ENCODE peak calls at places on chromosomes 11 and 22, in four cellular contexts. O, V, Z and J are unnamed samples.
A peak's percentile ranks its signal among the peaks of the same experiment; 100 is the strongest.

GRCh38 chr22:43118953-43119458 is 8.5 kb downstream of the BIK start:
- DNase-seq in O (no peak), V (no peak), Z (no peak), J (no peak)

GRCh38 chr11:122186439-122187080 is 70.5 kb upstream of the BLID start:
- DNase-seq in O (no peak), V (peak; percentile 57), Z (no peak), J (peak; percentile 99)

GRCh38 chr11:82989628-82990404 is 81.9 kb downstream of the RAB30 start:
- DNase-seq in O (no peak), V (no peak), Z (no peak), J (no peak)

GRCh38 chr22:40651563-40652501 is 15.3 kb upstream of the MRTFA start:
- DNase-seq in O (peak; percentile 94), V (peak; percentile 96), Z (peak; percentile 84), J (peak; percentile 100)

GRCh38 chr22:50308986-50309600 is 1.6 kb upstream of the PLXNB2 start:
- DNase-seq in O (no peak), V (no peak), Z (no peak), J (no peak)

GRCh38 chr11:102010776-102011500 is 36.3 kb upstream of the CFAP300 start:
- DNase-seq in O (peak; percentile 85), V (peak; percentile 89), Z (peak; percentile 17), J (peak; percentile 83)

GRCh38 chr11:13249992-13250391 is 27.6 kb upstream of the BMAL1 start:
- DNase-seq in O (no peak), V (no peak), Z (no peak), J (peak; percentile 20)

GRCh38 chr11:91703042-91703441 is 521.6 kb upstream of the FAT3 start:
- DNase-seq in O (no peak), V (no peak), Z (no peak), J (no peak)

GRCh38 chr11:34218067-34218466 is 112.6 kb downstream of the NAT10 start:
- DNase-seq in O (no peak), V (no peak), Z (no peak), J (no peak)

GRCh38 chr11:8008212-8008611 is 21.1 kb downstream of the EIF3F start:
- DNase-seq in O (no peak), V (no peak), Z (no peak), J (no peak)

GRCh38 chr11:61969838-61970452 is 2.5 kb upstream of the FTH1 start:
- DNase-seq in O (no peak), V (no peak), Z (no peak), J (peak; percentile 95)

GRCh38 chr11:73273246-73273890 is 1.2 kb downstream of the P2RY6 start:
- DNase-seq in O (peak; percentile 13), V (no peak), Z (peak; percentile 57), J (no peak)

GRCh38 chr11:70247042-70247709 is 23.3 kb upstream of the PPFIA1 start:
- DNase-seq in O (no peak), V (no peak), Z (no peak), J (no peak)

GRCh38 chr11:58003591-58003990 is 20.1 kb upstream of the OR9Q1 start:
- DNase-seq in O (no peak), V (no peak), Z (no peak), J (no peak)

GRCh38 chr22:24066260-24066659 is 55.2 kb downstream of the CABIN1 start:
- DNase-seq in O (peak; percentile 30), V (no peak), Z (no peak), J (no peak)

GRCh38 chr22:45225732-45226560 is 14.7 kb downstream of the KIAA0930 start:
- DNase-seq in O (peak; percentile 83), V (peak; percentile 43), Z (no peak), J (peak; percentile 60)

GRCh38 chr11:68206211-68206610 is 6.9 kb downstream of the KMT5B start:
- DNase-seq in O (no peak), V (peak; percentile 76), Z (peak; percentile 64), J (peak; percentile 79)

GRCh38 chr11:125505518-125505917 is 9.5 kb upstream of the FEZ1 start:
- DNase-seq in O (no peak), V (no peak), Z (no peak), J (no peak)

GRCh38 chr11:68021167-68021787 is 9.2 kb upstream of the NDUFS8 start:
- DNase-seq in O (no peak), V (peak; percentile 68), Z (peak; percentile 64), J (no peak)

GRCh38 chr22:42353883-42354727 is 78.1 kb downstream of the NFAM1 start:
- DNase-seq in O (no peak), V (peak; percentile 71), Z (peak; percentile 77), J (no peak)

GRCh38 chr11:33775832-33776231 is 1.5 kb upstream of the FBXO3 start:
- DNase-seq in O (no peak), V (no peak), Z (no peak), J (no peak)

GRCh38 chr11:88284306-88285057 is 53.1 kb downstream of the CTSC start:
- DNase-seq in O (no peak), V (no peak), Z (no peak), J (peak; percentile 69)

GRCh38 chr22:21915624-21916308 is 36.9 kb downstream of the PPM1F start:
- DNase-seq in O (no peak), V (no peak), Z (peak; percentile 12), J (no peak)

GRCh38 chr11:70547821-70548670 is 149.7 kb downstream of the CTTN start:
- DNase-seq in O (no peak), V (no peak), Z (peak; percentile 94), J (no peak)

GRCh38 chr11:109946322-109946846 is 146.8 kb upstream of the ZC3H12C start:
- DNase-seq in O (peak; percentile 90), V (peak; percentile 93), Z (peak; percentile 58), J (peak; percentile 99)

GRCh38 chr22:27252282-27253049 is 549.1 kb downstream of the MN1 start:
- DNase-seq in O (no peak), V (peak; percentile 56), Z (no peak), J (peak; percentile 93)

GRCh38 chr11:71995726-71996291 is 2.9 kb upstream of the IL18BP start:
- DNase-seq in O (no peak), V (no peak), Z (no peak), J (no peak)

GRCh38 chr22:46012881-46013281 is 35.9 kb upstream of the WNT7B start:
- DNase-seq in O (peak; percentile 69), V (no peak), Z (peak; percentile 20), J (no peak)

GRCh38 chr22:45195616-45196015 is 31.9 kb downstream of the NUP50 start:
- DNase-seq in O (no peak), V (no peak), Z (no peak), J (no peak)

GRCh38 chr11:87356428-87356827 is 318.7 kb downstream of the TMEM135 start:
- DNase-seq in O (no peak), V (no peak), Z (no peak), J (no peak)

GRCh38 chr22:50319503-50319951 is 7.3 kb downstream of the DENND6B start:
- DNase-seq in O (peak; percentile 61), V (no peak), Z (no peak), J (no peak)

GRCh38 chr11:62546937-62547625 is 475 bp upstream of the AHNAK start:
- DNase-seq in O (no peak), V (peak; percentile 77), Z (no peak), J (peak; percentile 42)

GRCh38 chr11:10864688-10865087 is 6.8 kb upstream of the ZBED5 start:
- DNase-seq in O (no peak), V (peak; percentile 13), Z (no peak), J (no peak)
- H3K4me3 ChIP-seq in O (no peak overlapping the region), V (no peak overlapping the region), Z (no peak overlapping the region), J (no peak overlapping the region)

DNA sequence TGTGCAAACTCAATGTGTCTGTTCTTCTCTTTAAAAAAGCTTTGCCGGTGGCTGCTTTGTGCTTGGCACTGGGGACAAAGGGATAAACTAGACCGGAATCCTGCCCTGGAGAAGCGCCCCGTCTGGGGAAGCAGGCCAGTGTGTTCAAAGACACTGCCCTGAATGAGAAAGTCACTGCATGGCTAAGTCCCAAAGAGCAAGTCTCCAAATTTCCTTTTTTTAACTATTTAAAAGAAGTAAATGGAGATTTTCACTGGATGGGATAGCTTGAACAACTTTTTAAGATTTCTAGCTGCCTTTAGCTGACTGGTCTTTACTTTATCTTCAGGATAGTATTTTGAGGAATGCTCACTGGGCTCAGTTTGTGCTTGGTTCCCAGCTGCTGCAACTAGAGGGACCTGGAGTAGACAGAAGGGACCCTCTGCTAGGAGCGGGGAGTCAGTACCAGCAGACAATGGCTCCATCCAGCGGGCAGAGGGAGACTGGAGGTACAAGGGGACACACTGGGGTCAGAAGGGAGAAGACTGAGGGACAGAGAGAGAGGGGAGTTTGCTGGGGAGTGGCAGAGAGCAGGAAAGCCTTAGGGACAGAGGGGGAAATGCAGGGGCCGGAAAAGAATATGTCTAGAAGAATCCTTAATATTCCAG is 22.2 kb upstream of the ACER3 start:
- DNase-seq in O (no peak), V (peak; percentile 37), Z (no peak), J (peak; percentile 57)
- TF ChIP-seq CTCF in O (no peak), V (peak; percentile 41), Z (no peak), J (peak; percentile 61)

GRCh38 chr22:19522881-19523239 is 1.4 kb downstream of the CLDN5 start:
- DNase-seq in O (no peak), V (no peak), Z (no peak), J (no peak)

GRCh38 chr22:19520566-19521305 is 3.5 kb downstream of the CLDN5 start:
- DNase-seq in O (peak; percentile 19), V (no peak), Z (no peak), J (no peak)

GRCh38 chr22:19524170-19525115 is at the start of gene CLDN5:
- DNase-seq in O (no peak), V (no peak), Z (peak; percentile 89), J (peak; percentile 19)

GRCh38 chr22:19523240-19524169 is 705 bp downstream of the CLDN5 start:
- DNase-seq in O (no peak), V (no peak), Z (peak; percentile 65), J (peak; percentile 34)

DNA sequence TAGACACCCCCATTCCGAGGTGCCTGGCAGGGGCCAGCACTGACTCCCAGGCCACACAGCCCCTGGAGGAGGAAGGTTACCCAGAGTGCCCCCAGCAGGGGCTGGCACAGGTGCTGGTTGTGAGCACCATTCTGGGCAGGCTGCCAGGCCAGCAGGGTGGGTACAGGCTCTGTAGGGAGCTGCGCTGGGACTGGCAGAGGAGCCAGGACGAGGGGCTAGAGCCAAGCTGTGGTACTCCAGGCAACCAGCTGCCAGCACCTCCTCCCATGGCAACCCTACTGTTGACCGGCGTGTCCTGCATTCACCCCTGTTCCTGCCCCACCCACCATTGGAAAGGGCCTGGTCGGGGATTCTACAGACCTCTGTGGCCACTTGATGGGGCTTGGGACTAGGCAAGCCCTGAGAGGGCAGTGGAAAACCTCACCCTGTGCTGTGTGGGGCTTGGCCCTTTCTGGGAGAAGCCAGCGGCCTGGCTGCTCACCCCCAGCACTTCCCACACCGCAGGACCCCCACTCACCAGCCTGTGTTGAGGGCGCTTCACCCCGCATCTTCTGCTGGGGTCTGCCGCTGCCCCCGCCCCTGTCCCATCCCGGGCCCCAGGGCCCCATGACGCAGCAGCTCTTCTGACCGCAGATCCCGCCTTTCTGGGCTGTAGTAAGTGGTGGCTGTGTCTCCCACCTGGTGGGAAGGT is 1.9 kb downstream of the CLDN5 start:
- DNase-seq in O (no peak), V (no peak), Z (peak; percentile 50), J (no peak)
- H3K4me3 ChIP-seq in O (peak overlapping the region; percentile 49), V (no peak overlapping the region), Z (no peak overlapping the region), J (no peak overlapping the region)

GRCh38 chr11:78188012-78188808 is at the start of gene KCTD21:
- DNase-seq in O (peak; percentile 99), V (peak; percentile 99), Z (peak; percentile 98), J (peak; percentile 98)
- TF ChIP-seq CTCF in O (no peak), V (no peak), Z (no peak), J (no peak)

GRCh38 chr11:706957-707816 is 1.2 kb downstream of the EPS8L2 start:
- DNase-seq in O (peak; percentile 84), V (peak; percentile 83), Z (peak; percentile 68), J (no peak)
- H3K4me3 ChIP-seq in O (peak overlapping the region; percentile 58), V (peak overlapping the region; percentile 87), Z (no peak overlapping the region), J (peak overlapping the region; percentile 55)

GRCh38 chr11:48116843-48117242 is 99.8 kb upstream of the OR4B1 start:
- DNase-seq in O (no peak), V (no peak), Z (peak; percentile 36), J (peak; percentile 48)
- TF ChIP-seq CTCF in O (peak; percentile 44), V (peak; percentile 26), Z (peak; percentile 46), J (peak; percentile 58)

GRCh38 chr22:38724176-38724575 is 18.4 kb downstream of the GTPBP1 start:
- DNase-seq in O (no peak), V (no peak), Z (no peak), J (no peak)
- H3K4me3 ChIP-seq in O (no peak overlapping the region), V (no peak overlapping the region), Z (no peak overlapping the region), J (no peak overlapping the region)